ENCODE peak calls at places on chromosomes 11 and 22, in five cellular contexts. F, C, A, G and S are unnamed samples.

GRCh38 chr22:22716136-22716535 is 71.7 kb downstream of the GGTLC2 start:
- DNase-seq in G (no peak), A (no peak), F (no peak), C (no peak), S (no peak)

GRCh38 chr11:16776716-16777115 is 38.3 kb downstream of the C11orf58 start:
- DNase-seq in A (no peak), C (no peak), G (no peak), F (no peak), S (no peak)

GRCh38 chr11:71139516-71140205 is 112.7 kb downstream of the SHANK2 start:
- DNase-seq in A (no peak), F (peak; percentile 57), C (no peak), G (peak; percentile 92), S (no peak)

GRCh38 chr11:21132146-21132720 is 462.8 kb downstream of the NELL1 start:
- DNase-seq in A (no peak), C (no peak), G (peak; percentile 48), F (no peak), S (no peak)

GRCh38 chr11:128018692-128019091 is 568.7 kb downstream of the ETS1 start:
- DNase-seq in F (no peak), C (no peak), A (no peak), G (no peak), S (no peak)

GRCh38 chr22:37416806-37417205 is 10.5 kb downstream of the ELFN2 start:
- DNase-seq in G (peak; percentile 70), A (peak; percentile 49), C (no peak), F (no peak), S (no peak)

GRCh38 chr22:44299124-44299523 is 13.6 kb downstream of the SHISAL1 start:
- DNase-seq in F (no peak), C (no peak), G (no peak), A (no peak), S (no peak)

GRCh38 chr11:61777234-61778090 is 14.9 kb downstream of the TMEM258 start:
- DNase-seq in A (peak; percentile 68), G (peak; percentile 90), F (no peak), C (no peak), S (peak; percentile 35)

GRCh38 chr22:31106001-31106571 is 1.3 kb downstream of the SELENOM start:
- DNase-seq in F (no peak), A (no peak), G (no peak), C (no peak), S (no peak)

GRCh38 chr11:29272019-29272654 is 744.7 kb downstream of the KCNA4 start:
- DNase-seq in C (peak; percentile 23), G (no peak), F (no peak), A (no peak), S (no peak)

GRCh38 chr11:114847599-114847998 is 169.3 kb downstream of the NXPE2 start:
- DNase-seq in A (no peak), F (no peak), C (no peak), G (no peak), S (no peak)